ENCODE peak calls at places on chromosomes 1 and 21, in eight cellular contexts. U is bronchial epithelial cell; Y is posterior vena cava; I is colonic mucosa; P is HFFc6; C is activated naive CD4-positive, alpha-beta T cell treated with anti-CD3 and anti-CD28 coated beads, Interleukin-2, amount 50 U/mL, for 16 hours; A is caudate nucleus; T is GM13977. X is an unnamed sample.

GRCh38 chr1:5981009-5981380 is 11.2 kb downstream of the NPHP4 start:
- DNase-seq in P (no peak), Y (peak), A (no peak), U (no peak), T (no peak), I (no peak), C (no peak), X (no peak)

GRCh38 chr1:9263276-9263855 is 28.8 kb downstream of the H6PD start:
- DNase-seq in A (no peak), P (no peak), Y (no peak), U (no peak), C (no peak), I (no peak), T (no peak), X (no peak)

GRCh38 chr1:119674110-119674509 is 26.0 kb upstream of the ZNF697 start:
- DNase-seq in I (no peak), A (no peak), Y (no peak), C (no peak), T (no peak), U (peak), P (peak), X (no peak)

GRCh38 chr1:55234016-55234415 is 18.9 kb upstream of the USP24 start:
- DNase-seq in U (no peak), Y (no peak), A (no peak), C (no peak), P (peak), T (no peak), I (no peak), X (no peak)

GRCh38 chr1:229095325-229095724 is 175.6 kb upstream of the RAB4A start:
- DNase-seq in Y (no peak), U (no peak), I (no peak), P (no peak), A (no peak), C (no peak), T (no peak), X (no peak)

GRCh38 chr1:63592536-63593302 is 492 bp upstream of the PGM1 start:
- DNase-seq in T (no peak), I (peak), C (no peak), A (no peak), Y (no peak), P (no peak), U (peak), X (no peak)

GRCh38 chr1:113353581-113353980 is 36.7 kb upstream of the MAGI3 start:
- DNase-seq in U (peak), P (no peak), A (no peak), T (no peak), C (no peak), Y (no peak), I (no peak), X (no peak)

GRCh38 chr21:31173881-31174555 is 135.7 kb upstream of the KRTAP19-8 start:
- DNase-seq in I (no peak), T (no peak), C (peak), P (no peak), U (no peak), A (no peak), Y (no peak), X (no peak)

GRCh38 chr1:1626207-1627141 is 5.5 kb upstream of the MMP23B start:
- DNase-seq in I (no peak), Y (no peak), U (no peak), C (no peak), T (no peak), A (no peak), P (no peak), X (no peak)

GRCh38 chr1:11985851-11986250 is 5.6 kb downstream of the MFN2 start:
- DNase-seq in T (no peak), U (no peak), P (peak), I (no peak), A (no peak), Y (no peak), C (no peak), X (no peak)

GRCh38 chr1:45206808-45207624 is 611 bp upstream of the ZSWIM5 start:
- DNase-seq in P (no peak), T (no peak), A (no peak), U (no peak), C (no peak), I (peak), Y (no peak), X (no peak)

GRCh38 chr1:84505167-84506001 is 802 bp upstream of the SPATA1 start:
- DNase-seq in I (no peak), T (no peak), Y (no peak), P (peak), C (no peak), A (peak), U (peak), X (peak)

GRCh38 chr1:39683591-39684312 is 7.5 kb downstream of the HPCAL4 start:
- DNase-seq in Y (peak), A (no peak), C (peak), U (no peak), T (no peak), I (no peak), P (no peak), X (no peak)

GRCh38 chr1:156359973-156360372 is 9.0 kb upstream of the RHBG start:
- DNase-seq in P (peak), Y (no peak), A (no peak), U (peak), I (no peak), C (no peak), T (no peak), X (no peak)

GRCh38 chr1:30225336-30225735 is 498.0 kb downstream of the MATN1 start:
- DNase-seq in P (no peak), I (no peak), C (no peak), Y (no peak), T (no peak), A (no peak), U (no peak), X (no peak)

GRCh38 chr1:207891148-207891547 is 19.8 kb downstream of the CD34 start:
- DNase-seq in A (no peak), T (no peak), P (no peak), U (no peak), I (no peak), C (no peak), Y (no peak), X (no peak)

GRCh38 chr1:55244476-55245109 is 29.4 kb upstream of the USP24 start:
- DNase-seq in T (no peak), A (no peak), I (no peak), P (peak), U (peak), Y (no peak), C (no peak), X (no peak)

GRCh38 chr1:38361566-38361965 is 315.0 kb upstream of the POU3F1 start:
- DNase-seq in T (no peak), P (no peak), Y (no peak), A (no peak), U (no peak), C (no peak), I (no peak), X (no peak)

GRCh38 chr21:46552865-46553379 is 52.0 kb downstream of the S100B start:
- DNase-seq in Y (no peak), A (no peak), T (no peak), C (no peak), U (no peak), P (no peak), I (no peak), X (no peak)

GRCh38 chr1:9270290-9270900 is 22.3 kb upstream of the SPSB1 start:
- DNase-seq in T (no peak), A (no peak), Y (no peak), P (no peak), I (no peak), C (no peak), U (no peak), X (no peak)

GRCh38 chr1:88890790-88891317 is 513 bp downstream of the GTF2B start:
- DNase-seq in C (no peak), T (peak), Y (no peak), P (peak), I (peak), A (no peak), U (peak), X (no peak)

GRCh38 chr1:861714-862113 is 62.0 kb upstream of the SAMD11 start:
- DNase-seq in A (no peak), I (no peak), P (no peak), C (no peak), U (no peak), Y (no peak), T (no peak), X (no peak)

GRCh38 chr1:27876341-27877114 is 4.2 kb downstream of the THEMIS2 start:
- DNase-seq in P (no peak), T (no peak), U (no peak), I (no peak), Y (peak), A (no peak), C (no peak), X (no peak)

GRCh38 chr1:236421850-236422516 is 27.9 kb downstream of the EDARADD start:
- DNase-seq in C (no peak), P (no peak), I (no peak), U (no peak), T (no peak), Y (no peak), A (no peak), X (no peak)

GRCh38 chr1:200342511-200343400 is 67.1 kb downstream of the ZNF281 start:
- DNase-seq in U (peak), C (no peak), Y (no peak), T (no peak), I (no peak), P (peak), A (no peak), X (no peak)

GRCh38 chr1:38327559-38327973 is 281.0 kb upstream of the POU3F1 start:
- DNase-seq in Y (no peak), I (no peak), A (no peak), T (no peak), U (no peak), C (no peak), P (no peak), X (no peak)

GRCh38 chr1:52634111-52634510 is 1.1 kb downstream of the SHISAL2A start:
- DNase-seq in I (no peak), P (no peak), Y (no peak), U (no peak), T (no peak), A (no peak), C (peak), X (no peak)